ENCODE peak calls at places on chromosomes 3 and 15, in five cellular contexts. Y is MM.1S, H is AG04450, D is astrocyte, N is lower lobe of right lung. W is an unnamed sample.

GRCh38 chr15:91970142-91970541 is 116.6 kb downstream of the SLCO3A1 start:
- DNase-seq in Y (no peak), N (no peak), H (peak; percentile 39), D (no peak), W (no peak)

GRCh38 chr3:189712906-189713483 is 81.8 kb downstream of the TP63 start:
- DNase-seq in H (no peak), D (no peak), Y (no peak), N (no peak), W (peak; percentile 84)

GRCh38 chr3:141876891-141877561 is 583 bp downstream of the ATP1B3 start:
- DNase-seq in H (no peak), D (peak; percentile 40), N (peak; percentile 81), Y (peak; percentile 46), W (peak; percentile 45)

GRCh38 chr3:185766645-185767323 is 58.1 kb downstream of the IGF2BP2 start:
- DNase-seq in D (no peak), Y (peak; percentile 47), N (no peak), H (no peak), W (peak; percentile 38)

GRCh38 chr3:71163216-71163918 is 420.2 kb downstream of the FOXP1 start:
- DNase-seq in Y (no peak), D (no peak), H (no peak), N (no peak), W (no peak)

GRCh38 chr3:120637836-120638559 is 41.9 kb downstream of the NDUFB4 start:
- DNase-seq in Y (no peak), D (no peak), N (no peak), H (no peak), W (peak; percentile 5)

GRCh38 chr3:156460206-156460609 is 94.7 kb downstream of the SSR3 start:
- DNase-seq in D (no peak), Y (no peak), N (no peak), H (no peak), W (no peak)

GRCh38 chr3:33442190-33442589 is 2.0 kb upstream of the UBP1 start:
- DNase-seq in Y (no peak), H (no peak), D (no peak), N (no peak), W (no peak)

GRCh38 chr15:58221591-58222241 is 83.5 kb downstream of the AQP9 start:
- DNase-seq in N (peak; percentile 54), D (no peak), H (no peak), Y (peak; percentile 24), W (no peak)

GRCh38 chr3:143360244-143360643 is 240.7 kb downstream of the CHST2 start:
- DNase-seq in N (no peak), H (no peak), D (peak; percentile 60), Y (no peak), W (no peak)

GRCh38 chr3:49709852-49710251 is 9.6 kb downstream of the AMIGO3 start:
- DNase-seq in D (no peak), N (no peak), H (no peak), Y (no peak), W (no peak)

GRCh38 chr15:63089260-63090043 is 32.2 kb upstream of the LACTB start:
- DNase-seq in D (peak; percentile 94), N (no peak), H (peak; percentile 90), Y (no peak), W (peak; percentile 47)

GRCh38 chr3:157231071-157231470 is 71.1 kb upstream of the CCNL1 start:
- DNase-seq in Y (no peak), H (no peak), D (peak; percentile 95), N (no peak), W (no peak)

GRCh38 chr15:33808720-33809119 is 159.6 kb upstream of the CHRM5 start:
- DNase-seq in D (no peak), Y (no peak), H (no peak), N (no peak), W (no peak)

GRCh38 chr15:86558678-86559077 is 479.0 kb downstream of the AGBL1 start:
- DNase-seq in D (no peak), N (no peak), Y (no peak), H (no peak), W (no peak)

GRCh38 chr15:40103864-40104271 is 4.8 kb downstream of the BMF start:
- DNase-seq in Y (no peak), D (no peak), H (no peak), N (no peak), W (no peak)

GRCh38 chr15:40105517-40106202 is 3.0 kb downstream of the BMF start:
- DNase-seq in H (no peak), D (no peak), Y (peak; percentile 55), N (no peak), W (no peak)

GRCh38 chr15:40103124-40103858 is 5.4 kb downstream of the BMF start:
- DNase-seq in D (peak; percentile 71), H (no peak), N (peak; percentile 87), Y (no peak), W (peak; percentile 76)

GRCh38 chr15:40104865-40105516 is 3.7 kb downstream of the BMF start:
- DNase-seq in Y (peak; percentile 76), D (peak; percentile 52), H (no peak), N (peak; percentile 93), W (peak; percentile 62)

GRCh38 chr15:40104296-40104864 is 4.3 kb downstream of the BMF start:
- DNase-seq in N (no peak), H (no peak), D (no peak), Y (no peak), W (peak; percentile 63)
- H3K4me3 ChIP-seq in N (peak overlapping the region; percentile 30), H (no peak overlapping the region), D (no peak overlapping the region), Y (peak overlapping the region; percentile 76), W (no peak overlapping the region)

GRCh38 chr3:76370749-76371148 is 585.4 kb upstream of the ZNF717 start:
- DNase-seq in D (no peak), H (no peak), N (no peak), Y (no peak), W (no peak)

GRCh38 chr3:76367281-76367680 is 581.9 kb upstream of the ZNF717 start:
- DNase-seq in D (peak; percentile 36), N (no peak), H (peak; percentile 42), Y (no peak), W (no peak)

GRCh38 chr3:76369170-76369569 is 583.8 kb upstream of the ZNF717 start:
- DNase-seq in N (no peak), H (no peak), D (peak; percentile 6), Y (no peak), W (peak; percentile 17)

GRCh38 chr3:76372497-76372896 is 587.1 kb upstream of the ZNF717 start:
- DNase-seq in H (no peak), D (no peak), Y (no peak), N (no peak), W (no peak)
- TF ChIP-seq CTCF in H (no peak), D (no peak), Y (no peak), N (no peak), W (no peak)

DNA sequence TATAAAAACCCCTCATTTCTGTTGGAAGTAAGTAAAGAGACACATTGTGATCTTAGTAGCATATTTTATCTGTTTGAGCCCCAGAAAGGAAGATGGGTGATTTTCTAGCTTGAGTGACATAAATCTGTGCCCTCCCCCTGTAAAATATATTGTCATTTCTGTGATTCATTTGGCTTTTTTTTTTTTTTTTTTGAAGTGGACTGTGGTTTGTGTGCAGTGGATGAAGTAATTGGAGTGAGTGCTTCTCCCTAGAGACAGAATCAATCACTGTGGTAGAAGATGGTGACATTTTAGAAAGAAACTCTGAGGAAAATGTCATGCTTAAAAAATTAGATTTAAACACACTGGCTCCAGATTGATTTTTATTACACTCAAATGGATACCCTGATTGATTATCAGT is 116.8 kb downstream of the TOP2B start:
- DNase-seq in Y (no peak), D (peak; percentile 44), N (no peak), H (no peak), W (peak; percentile 14)
- H3K27me3 ChIP-seq in Y (no peaks in the 10 kb centered on the region), D (no peaks in the 10 kb centered on the region), N (no peaks in the 10 kb centered on the region), H (peaks cover 5% of the 10 kb centered on the region), W (no peaks in the 10 kb centered on the region)

DNA sequence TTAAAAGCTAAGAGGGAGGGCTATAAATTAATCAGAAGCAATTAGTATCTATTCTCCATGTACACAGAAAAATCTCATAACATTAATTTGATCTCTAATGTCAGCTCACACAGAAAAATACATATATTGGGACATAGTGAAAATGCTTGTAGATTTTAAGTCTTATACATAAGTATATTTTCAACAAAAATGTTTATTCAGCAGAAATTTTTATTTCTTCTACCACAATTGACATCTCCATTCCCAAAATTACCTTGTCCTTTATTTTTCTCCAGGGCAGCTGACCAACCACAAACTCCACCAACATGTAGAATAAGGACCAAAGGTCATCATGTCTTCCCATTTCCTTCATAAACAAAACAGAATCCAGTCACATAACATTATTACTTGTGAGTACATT is 74.5 kb upstream of the CDAN1 start:
- DNase-seq in Y (no peak), N (no peak), H (no peak), D (no peak), W (no peak)
- H3K4me3 ChIP-seq in Y (no peak overlapping the region), N (no peak overlapping the region), H (no peak overlapping the region), D (no peak overlapping the region), W (no peak overlapping the region)

DNA sequence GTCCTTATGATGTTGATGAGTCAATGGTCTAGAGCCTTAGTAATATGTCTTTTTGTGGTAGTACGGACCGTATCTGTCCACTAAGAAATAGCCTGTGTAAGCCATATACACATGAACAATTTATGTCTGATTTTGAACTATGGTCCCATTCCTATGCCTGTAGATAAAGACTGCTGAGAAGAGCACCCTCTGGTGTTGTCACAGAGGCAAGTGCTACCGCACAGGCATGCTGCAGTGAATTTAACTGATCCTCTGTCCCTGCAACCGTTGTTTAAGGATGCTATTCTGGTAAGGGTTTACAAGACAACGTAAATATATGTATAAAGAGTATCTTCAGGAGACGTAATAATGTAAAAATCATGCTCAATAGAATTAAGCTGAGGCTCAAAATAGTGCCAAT is 170.7 kb downstream of the UBE3A start:
- DNase-seq in Y (no peak), D (no peak), H (no peak), N (no peak), W (peak; percentile 5)
- TF ChIP-seq CTCF in Y (no peak), D (no peak), H (no peak), N (no peak), W (peak; percentile 16)

GRCh38 chr15:80115021-80115420 is 37.8 kb upstream of the FAH start:
- DNase-seq in N (no peak), D (no peak), Y (no peak), H (no peak), W (no peak)

GRCh38 chr15:80109388-80109787 is 43.4 kb upstream of the FAH start:
- DNase-seq in Y (no peak), D (no peak), N (no peak), H (no peak), W (no peak)

GRCh38 chr15:80107774-80108173 is 45.0 kb upstream of the FAH start:
- DNase-seq in D (no peak), N (no peak), H (no peak), Y (no peak), W (no peak)

GRCh38 chr15:80107204-80107603 is 45.6 kb upstream of the FAH start:
- DNase-seq in D (no peak), N (no peak), Y (no peak), H (no peak), W (no peak)

GRCh38 chr15:80110920-80111319 is 41.9 kb upstream of the FAH start:
- DNase-seq in Y (no peak), N (no peak), D (no peak), H (no peak), W (no peak)
- H3K27me3 ChIP-seq in Y (no peaks in the 10 kb centered on the region), N (no peaks in the 10 kb centered on the region), D (no peaks in the 10 kb centered on the region), H (no peaks in the 10 kb centered on the region), W (no peaks in the 10 kb centered on the region)

W was measured in bronchial epithelial cell.